ENCODE peak calls at places on chromosomes 1 and 21, in nine cellular contexts. H, R, F, W, L, E, Q, O and I are unnamed samples.

GRCh38 chr1:160032165-160032827 is 506 bp upstream of the PIGM start:
- DNase-seq in L (no peak), H (peak; percentile 36), E (no peak), Q (peak; percentile 46), R (no peak), O (no peak), W (peak; percentile 34), F (no peak), I (peak; percentile 17)

GRCh38 chr1:22830131-22830566 is 119.5 kb downstream of the EPHB2 start:
- DNase-seq in R (no peak), Q (no peak), E (no peak), O (no peak), L (no peak), W (peak; percentile 89), F (no peak), H (no peak), I (no peak)

GRCh38 chr1:35726814-35727433 is 8.2 kb upstream of the C1orf216 start:
- DNase-seq in Q (peak; percentile 70), F (peak; percentile 53), H (peak; percentile 83), O (peak; percentile 72), W (peak; percentile 22), L (peak; percentile 77), R (no peak), E (peak; percentile 27), I (peak; percentile 67)

GRCh38 chr1:119372493-119373086 is 4.0 kb downstream of the HAO2 start:
- DNase-seq in F (peak; percentile 70), L (peak; percentile 76), O (no peak), E (no peak), R (no peak), H (peak; percentile 72), W (peak; percentile 57), Q (peak; percentile 47), I (peak; percentile 77)

GRCh38 chr1:99170516-99170915 is 93.8 kb upstream of the PLPPR4 start:
- DNase-seq in W (peak; percentile 46), R (no peak), Q (no peak), F (no peak), E (peak; percentile 63), O (no peak), L (no peak), H (no peak), I (no peak)

GRCh38 chr1:33042836-33043235 is 6.2 kb upstream of the AK2 start:
- DNase-seq in Q (no peak), L (no peak), H (no peak), F (no peak), W (no peak), R (no peak), E (no peak), O (no peak), I (no peak)

GRCh38 chr1:234725177-234726132 is 115.5 kb upstream of the IRF2BP2 start:
- DNase-seq in R (no peak), O (peak; percentile 62), E (no peak), F (no peak), W (no peak), L (peak; percentile 37), H (no peak), Q (peak; percentile 56), I (no peak)

GRCh38 chr1:1781526-1781903 is 3.2 kb upstream of the NADK start:
- DNase-seq in W (no peak), E (no peak), L (no peak), F (no peak), H (no peak), R (no peak), Q (no peak), O (no peak), I (peak; percentile 36)

GRCh38 chr1:237042892-237043576 is 1.1 kb downstream of the RYR2 start:
- DNase-seq in Q (no peak), W (no peak), H (peak; percentile 67), F (no peak), L (peak; percentile 7), R (no peak), E (no peak), O (no peak), I (no peak)

GRCh38 chr1:43435146-43436145 is 18.3 kb downstream of the HYI start:
- DNase-seq in L (peak; percentile 79), R (no peak), F (no peak), H (peak; percentile 46), W (no peak), O (no peak), Q (peak; percentile 29), E (peak; percentile 16), I (peak; percentile 59)

GRCh38 chr21:42193131-42193671 is 25.7 kb upstream of the ABCG1 start:
- DNase-seq in F (no peak), Q (no peak), E (peak; percentile 3), W (peak; percentile 88), R (no peak), L (peak; percentile 40), O (peak; percentile 74), H (no peak), I (no peak)

GRCh38 chr1:183753464-183753891 is 51.4 kb upstream of the RGL1 start:
- DNase-seq in E (no peak), W (peak; percentile 78), R (no peak), F (peak; percentile 43), O (no peak), Q (no peak), H (no peak), L (no peak), I (no peak)

GRCh38 chr1:155136728-155137127 is 1.1 kb downstream of the SLC50A1 start:
- DNase-seq in H (no peak), L (no peak), O (no peak), Q (no peak), F (no peak), R (no peak), W (no peak), E (no peak), I (no peak)

GRCh38 chr1:7642418-7642704 is 128.7 kb upstream of the VAMP3 start:
- DNase-seq in W (no peak), E (no peak), H (no peak), L (no peak), O (no peak), F (no peak), Q (no peak), R (no peak), I (no peak)

GRCh38 chr1:74697832-74698231 is 24.2 kb upstream of the ERICH3 start:
- DNase-seq in H (no peak), F (no peak), O (no peak), L (no peak), E (no peak), R (no peak), Q (no peak), W (no peak), I (no peak)
- H3K27ac ChIP-seq in H (no peak overlapping the region), F (no peak overlapping the region), O (no peak overlapping the region), L (no peak overlapping the region), E (no peak overlapping the region), R (no peak overlapping the region), Q (no peak overlapping the region), W (no peak overlapping the region), I (no peak overlapping the region)

DNA sequence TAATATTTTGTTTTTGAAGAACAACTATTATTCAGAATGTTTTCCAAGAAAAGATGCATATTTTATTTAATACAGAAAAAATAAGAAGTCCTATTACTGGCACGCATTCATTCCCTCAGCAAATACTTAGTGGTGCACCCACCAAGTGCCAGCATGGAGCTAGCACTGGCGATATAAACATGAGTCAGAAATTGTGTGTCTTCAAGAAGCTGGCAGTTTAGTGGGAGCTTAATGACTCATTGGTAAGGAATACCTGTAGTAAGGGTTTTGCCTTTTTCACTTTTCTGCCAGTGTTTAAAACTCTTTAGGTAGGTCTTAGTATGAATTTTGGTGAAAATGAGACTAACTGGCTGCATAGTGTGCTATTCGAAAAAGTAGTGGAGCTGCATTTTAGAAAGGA is 6.3 kb downstream of the MAGI3 start:
- DNase-seq in L (peak; percentile 48), W (peak; percentile 79), Q (no peak), F (no peak), O (no peak), H (no peak), E (peak; percentile 84), R (no peak), I (no peak)
- TF ChIP-seq CTCF in L (no peak), W (no peak), Q (no peak), F (no peak), O (no peak), H (no peak), E (no peak), R (no peak), I (no peak)

DNA sequence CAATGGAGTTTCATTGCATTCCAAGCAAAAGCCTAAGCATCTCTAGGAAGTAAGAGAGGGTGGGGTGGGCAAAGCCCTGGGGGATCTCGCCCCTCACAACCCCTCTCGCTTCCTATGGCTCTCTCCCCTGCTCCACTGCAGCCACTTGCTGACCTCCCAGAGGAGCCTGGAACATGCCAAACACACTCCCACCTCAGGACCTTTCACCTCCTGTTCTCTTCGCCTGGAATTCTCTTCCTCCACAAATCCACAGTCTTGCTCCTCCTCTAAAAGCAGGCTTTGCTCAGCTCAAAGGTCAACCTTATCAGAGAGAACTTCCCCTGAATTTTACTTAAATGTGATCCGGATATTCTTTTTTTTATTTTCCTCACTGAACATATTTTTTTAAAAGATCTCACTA is 20.9 kb upstream of the SRRM1 start:
- DNase-seq in Q (no peak), E (no peak), F (no peak), W (no peak), O (no peak), L (no peak), H (no peak), R (no peak), I (no peak)
- H3K27ac ChIP-seq in Q (no peak overlapping the region), E (no peak overlapping the region), F (no peak overlapping the region), W (no peak overlapping the region), O (no peak overlapping the region), L (peak overlapping the region; percentile 39), H (no peak overlapping the region), R (no peak overlapping the region), I (no peak overlapping the region)

GRCh38 chr1:150272379-150272840 is at the start of gene C1orf54:
- DNase-seq in H (peak; percentile 84), R (peak; percentile 70), O (no peak), W (no peak), L (peak; percentile 71), Q (peak; percentile 65), E (peak; percentile 45), F (no peak), I (peak; percentile 76)
- TF ChIP-seq CTCF in H (peak; percentile 22), R (no peak), O (no peak), W (no peak), L (peak; percentile 35), Q (no peak), E (no peak), F (no peak), I (no peak)

GRCh38 chr1:41431490-41432350 is 52.8 kb downstream of the EDN2 start:
- DNase-seq in Q (no peak), F (no peak), H (no peak), E (no peak), R (no peak), W (no peak), L (peak; percentile 24), O (no peak), I (peak; percentile 39)
- H3K27ac ChIP-seq in Q (no peak overlapping the region), F (no peak overlapping the region), H (no peak overlapping the region), E (no peak overlapping the region), R (peak overlapping the region; percentile 33), W (no peak overlapping the region), L (no peak overlapping the region), O (no peak overlapping the region), I (no peak overlapping the region)